ENCODE peak calls at places on chromosomes 4 and X, in five cellular contexts. I is occipital lobe, Q is amniotic stem cell, V is NCI-H1105, R is cardiac fibroblast. L is an unnamed sample.

GRCh38 chrX:20260885-20261284 is 5.8 kb downstream of the RPS6KA3 start:
- DNase-seq in R (no peak), Q (no peak), V (no peak), I (no peak), L (no peak)

GRCh38 chrX:149916745-149917392 is 12.5 kb upstream of the HSFX4 start:
- DNase-seq in Q (no peak), I (no peak), R (no peak), V (no peak), L (no peak)

GRCh38 chr4:3671571-3672464 is 94.4 kb upstream of the ADRA2C start:
- DNase-seq in I (no peak), V (no peak), Q (no peak), R (peak; percentile 3), L (no peak)

GRCh38 chr4:82852751-82853053 is 38.3 kb downstream of the SEC31A start:
- DNase-seq in Q (no peak), I (no peak), V (no peak), R (no peak), L (no peak)

GRCh38 chr4:141223418-141223817 is 2.7 kb downstream of the ZNF330 start:
- DNase-seq in I (no peak), R (no peak), V (no peak), Q (no peak), L (no peak)

GRCh38 chr4:84937381-84937977 is 29.0 kb downstream of the WDFY3 start:
- DNase-seq in Q (no peak), I (no peak), R (peak; percentile 18), V (no peak), L (no peak)

GRCh38 chr4:127141857-127142256 is 490.9 kb upstream of the INTU start:
- DNase-seq in I (no peak), V (no peak), Q (no peak), R (peak; percentile 68), L (no peak)

GRCh38 chr4:85114526-85114925 is 148.0 kb upstream of the WDFY3 start:
- DNase-seq in V (no peak), Q (no peak), R (no peak), I (no peak), L (no peak)

GRCh38 chr4:150173420-150173819 is 95.2 kb downstream of the DCLK2 start:
- DNase-seq in V (no peak), I (no peak), Q (no peak), R (no peak), L (no peak)

GRCh38 chrX:153411255-153411987 is at the start of gene ZFP92:
- DNase-seq in R (no peak), Q (no peak), V (no peak), I (no peak), L (no peak)

GRCh38 chrX:37686348-37686736 is 751 bp downstream of the XK start:
- DNase-seq in I (no peak), Q (no peak), V (no peak), R (no peak), L (no peak)

GRCh38 chr4:78720994-78721677 is 55.0 kb upstream of the BMP2K start:
- DNase-seq in R (no peak), I (no peak), Q (no peak), V (no peak), L (no peak)

GRCh38 chrX:46327229-46328081 is 217.8 kb downstream of the ZNF674 start:
- DNase-seq in R (peak; percentile 44), V (no peak), Q (no peak), I (no peak), L (no peak)

GRCh38 chr4:118265312-118266144 is 87.3 kb downstream of the PRSS12 start:
- DNase-seq in R (no peak), V (no peak), Q (no peak), I (no peak), L (no peak)

GRCh38 chr4:182804131-182804530 is 113.1 kb downstream of the DCTD start:
- DNase-seq in I (no peak), R (no peak), Q (no peak), V (no peak), L (no peak)

GRCh38 chrX:42087960-42088359 is 164.6 kb upstream of the CASK start:
- DNase-seq in V (no peak), R (no peak), Q (no peak), I (no peak), L (no peak)

GRCh38 chrX:13689519-13690211 is 737 bp downstream of the RAB9A start:
- DNase-seq in Q (no peak), R (peak; percentile 32), V (no peak), I (no peak), L (no peak)

GRCh38 chrX:137418086-137418485 is 147.8 kb upstream of the ZIC3 start:
- DNase-seq in V (no peak), I (no peak), Q (no peak), R (no peak), L (no peak)

GRCh38 chr4:82044141-82044993 is 329.4 kb downstream of the HNRNPD start:
- DNase-seq in I (peak; percentile 57), V (peak; percentile 51), Q (no peak), R (peak; percentile 35), L (peak; percentile 40)

GRCh38 chr4:70080205-70080604 is 30.0 kb downstream of the HTN1 start:
- DNase-seq in V (no peak), R (no peak), I (no peak), Q (no peak), L (no peak)